ENCODE peak calls at places on chromosome X, in eight cellular contexts. S is mesothelial cell of epicardium; M is nephron progenitor cell; R is CD4-positive, alpha-beta T cell; E is endothelial cell; Y is Calu3; L is choroid plexus epithelial cell; Q is GM12878. J is an unnamed sample.

GRCh38 chrX:20514358-20514757 is 247.6 kb upstream of the RPS6KA3 start:
- DNase-seq in L (peak), R (no peak), S (no peak), M (no peak), E (no peak), Y (peak), Q (no peak), J (peak)

GRCh38 chrX:132858018-132858417 is 100.4 kb downstream of the HS6ST2 start:
- DNase-seq in L (peak), S (no peak), E (no peak), M (no peak), Q (no peak), R (no peak), Y (peak), J (no peak)

GRCh38 chrX:132710756-132711155 is 221.9 kb upstream of the MBNL3 start:
- DNase-seq in E (no peak), L (no peak), R (no peak), Q (no peak), S (no peak), M (no peak), Y (no peak), J (no peak)

GRCh38 chrX:139203681-139204575 is 326.6 kb upstream of the F9 start:
- DNase-seq in M (peak), Y (no peak), L (no peak), E (peak), Q (no peak), S (peak), R (no peak), J (no peak)

GRCh38 chrX:54248309-54248708 is 65.3 kb upstream of the FAM120C start:
- DNase-seq in E (no peak), S (no peak), Y (no peak), L (peak), Q (no peak), R (no peak), M (no peak), J (no peak)

GRCh38 chrX:111168314-111168713 is 72.3 kb downstream of the PAK3 start:
- DNase-seq in L (peak), R (no peak), M (peak), Q (no peak), E (peak), S (no peak), Y (no peak), J (no peak)

GRCh38 chrX:120302434-120302833 is 8.8 kb downstream of the TMEM255A start:
- DNase-seq in Y (peak), E (no peak), Q (peak), M (no peak), R (peak), L (peak), S (no peak), J (peak)

GRCh38 chrX:39729834-39730670 is 367.7 kb downstream of the BCOR start:
- DNase-seq in Q (no peak), R (no peak), L (no peak), M (peak), Y (no peak), S (no peak), E (peak), J (no peak)

GRCh38 chrX:13487731-13488505 is 81.5 kb upstream of the EGFL6 start:
- DNase-seq in R (peak), L (peak), Y (peak), S (no peak), E (peak), Q (peak), M (peak), J (no peak)

GRCh38 chrX:39837688-39838087 is 260.1 kb downstream of the BCOR start:
- DNase-seq in Q (no peak), Y (no peak), M (no peak), R (no peak), S (no peak), L (no peak), E (no peak), J (no peak)

GRCh38 chrX:41145920-41146608 is 60.8 kb downstream of the USP9X start:
- DNase-seq in M (no peak), S (no peak), L (peak), Q (no peak), R (no peak), E (no peak), Y (no peak), J (no peak)

GRCh38 chrX:153708415-153708814 is 15.8 kb downstream of the BCAP31 start:
- DNase-seq in R (peak), E (peak), L (peak), Q (no peak), M (peak), S (no peak), Y (peak), J (peak)

GRCh38 chrX:15430584-15430983 is 46.4 kb upstream of the VEGFD start:
- DNase-seq in E (no peak), Y (no peak), S (no peak), M (no peak), Q (no peak), R (no peak), L (no peak), J (no peak)

GRCh38 chrX:145856181-145856580 is 38.6 kb downstream of the SLITRK2 start:
- DNase-seq in Q (no peak), Y (no peak), L (no peak), M (no peak), R (no peak), E (no peak), S (no peak), J (no peak)

GRCh38 chrX:96837808-96838207 is 45.9 kb upstream of the RPA4 start:
- DNase-seq in E (no peak), Y (peak), S (no peak), M (no peak), R (no peak), Q (no peak), L (peak), J (no peak)

GRCh38 chrX:40012039-40012799 is 85.5 kb downstream of the BCOR start:
- DNase-seq in L (peak), E (peak), M (peak), S (no peak), Y (peak), Q (no peak), R (no peak), J (no peak)

GRCh38 chrX:48648299-48648698 is 35.3 kb upstream of the WAS start:
- DNase-seq in E (peak), M (peak), S (no peak), R (peak), Y (peak), L (peak), Q (no peak), J (no peak)
- TF ChIP-seq CTCF in E (no peak), M (no peak), S (no peak), R (peak), Y (no peak), L (peak), Q (peak), J (peak)

GRCh38 chrX:69137371-69137881 is 27.8 kb downstream of the PJA1 start:
- DNase-seq in R (no peak), L (peak), S (no peak), Q (no peak), E (peak), M (peak), Y (no peak), J (no peak)

GRCh38 chrX:69130448-69130847 is 34.8 kb downstream of the PJA1 start:
- DNase-seq in S (no peak), M (no peak), R (no peak), E (no peak), Q (no peak), Y (no peak), L (no peak), J (no peak)

GRCh38 chrX:69136546-69137331 is 28.5 kb downstream of the PJA1 start:
- DNase-seq in L (peak), R (no peak), E (peak), Q (no peak), Y (no peak), M (peak), S (no peak), J (no peak)

GRCh38 chrX:69137911-69138310 is 27.3 kb downstream of the PJA1 start:
- DNase-seq in S (no peak), Y (no peak), M (peak), Q (no peak), E (no peak), R (no peak), L (peak), J (no peak)

DNA sequence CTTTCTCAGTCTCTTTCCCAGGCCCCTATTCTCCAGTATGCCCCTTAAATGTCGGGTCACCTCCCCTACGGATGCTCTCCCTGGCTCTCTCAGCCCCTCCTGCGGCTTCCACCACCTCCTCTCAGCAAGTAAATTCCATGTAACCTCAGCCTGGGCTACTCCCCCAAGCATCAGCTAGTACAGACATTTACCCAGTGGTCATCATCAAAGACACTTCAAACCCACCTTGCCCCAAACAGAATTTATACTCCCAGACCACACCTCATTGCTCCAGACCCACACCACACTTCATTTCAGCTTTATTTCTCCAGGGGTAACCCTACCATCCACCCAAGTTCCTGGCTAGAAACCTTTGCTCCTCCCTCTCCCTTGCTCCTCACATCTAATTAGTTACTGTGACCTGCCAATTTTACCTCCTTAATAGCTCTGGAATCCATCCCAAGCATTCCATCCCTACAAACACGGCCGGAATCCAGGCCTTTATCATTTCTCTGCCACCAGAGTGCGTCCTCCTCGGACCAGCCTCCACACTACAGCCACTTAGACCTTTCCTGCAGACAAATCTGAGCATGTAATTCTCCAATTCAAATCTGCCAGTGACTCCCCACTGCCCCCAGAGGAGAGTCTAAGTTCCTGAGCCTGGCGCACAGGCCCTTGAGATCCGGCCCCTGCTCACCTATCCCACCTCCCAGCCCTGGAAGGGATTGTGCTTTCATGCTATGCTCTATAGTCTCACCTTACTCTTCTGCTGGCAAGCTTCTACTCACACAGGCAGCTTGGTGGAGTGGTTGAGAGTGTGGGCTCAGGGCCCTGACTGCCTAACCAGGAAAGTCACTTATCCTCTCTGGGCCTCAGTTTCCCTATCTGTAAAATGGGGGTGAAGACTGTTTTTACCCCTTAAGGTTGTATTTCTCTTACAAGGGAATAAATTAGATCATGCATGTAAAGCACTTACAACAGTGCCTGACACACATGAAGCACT is 31.4 kb downstream of the PJA1 start:
- DNase-seq in R (no peak), Y (peak), S (no peak), M (peak), L (peak), Q (no peak), E (peak), J (no peak)
- TF ChIP-seq CTCF in R (no peak), Y (peak), S (no peak), M (peak), L (peak), Q (peak), E (no peak), J (no peak)

GRCh38 chrX:58025979-58026378 is 115.7 kb upstream of the ZXDA start:
- DNase-seq in Q (no peak), L (peak), R (peak), M (no peak), S (no peak), E (no peak), Y (peak), J (no peak)
- TF ChIP-seq CTCF in Q (peak), L (peak), R (peak), M (no peak), S (no peak), E (no peak), Y (no peak), J (peak)

GRCh38 chrX:134419784-134420183 is 40.2 kb upstream of the HPRT1 start:
- DNase-seq in Y (no peak), S (no peak), L (no peak), Q (no peak), R (no peak), E (no peak), M (no peak), J (no peak)

GRCh38 chrX:134418317-134419113 is 41.5 kb upstream of the HPRT1 start:
- DNase-seq in Q (no peak), E (no peak), L (peak), R (no peak), S (no peak), M (no peak), Y (no peak), J (no peak)

GRCh38 chrX:134426285-134426684 is 33.7 kb upstream of the HPRT1 start:
- DNase-seq in M (no peak), Y (no peak), Q (no peak), R (no peak), S (no peak), L (no peak), E (no peak), J (no peak)

DNA sequence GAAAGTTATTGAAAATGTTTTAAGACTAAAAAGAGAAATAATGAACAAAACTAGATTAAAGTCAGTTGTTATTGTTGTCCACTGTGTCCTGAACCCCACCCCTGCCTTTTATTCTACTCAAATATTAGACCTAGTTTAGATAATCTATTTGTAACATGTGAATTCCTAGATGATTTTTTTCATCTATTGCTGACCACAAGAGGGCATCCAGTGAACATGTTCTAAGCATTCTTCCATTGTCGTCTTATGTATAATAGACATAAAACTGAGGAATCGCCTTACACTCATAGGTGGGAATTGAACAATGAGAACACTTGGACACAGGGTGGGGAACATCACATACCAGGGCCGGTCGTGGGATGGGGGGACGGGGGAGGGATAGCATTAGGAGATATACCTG is 36.4 kb upstream of the HPRT1 start:
- DNase-seq in E (no peak), S (no peak), M (no peak), Q (no peak), Y (no peak), L (peak), R (no peak), J (no peak)
- TF ChIP-seq CTCF in E (no peak), S (no peak), M (no peak), Q (peak), Y (no peak), L (peak), R (no peak), J (no peak)

J was measured in CD14-positive monocyte.